ENCODE peak calls at places on chromosomes 12 and 14, in ten cellular contexts. F is heart right ventricle, V is body of pancreas, U is pancreas, R is SK-N-SH, A is lower lobe of right lung, N is right lobe of liver, C is AG04450, G is cardiac muscle cell, J is uterus. H is an unnamed sample.
A peak's percentile ranks its signal among the peaks of the same experiment; 100 is the strongest.

GRCh38 chr12:110245278-110245868 is 35.7 kb upstream of the ATP2A2 start:
- DNase-seq in J (no peak), V (peak; percentile 34), R (peak; percentile 18), A (peak; percentile 58), U (no peak), N (peak; percentile 84), G (no peak), F (no peak), C (no peak), H (no peak)

GRCh38 chr12:124532331-124532750 is 35.1 kb downstream of the NCOR2 start:
- DNase-seq in C (no peak), V (no peak), F (no peak), G (no peak), A (no peak), R (peak; percentile 62), J (no peak), U (no peak), N (no peak), H (no peak)

GRCh38 chr12:31482816-31483215 is 108.1 kb downstream of the DENND5B start:
- DNase-seq in C (no peak), R (no peak), F (no peak), U (no peak), V (no peak), N (no peak), G (peak; percentile 66), A (no peak), J (no peak), H (no peak)

GRCh38 chr12:2845280-2845679 is 10.4 kb upstream of the NRIP2 start:
- DNase-seq in U (no peak), F (peak; percentile 50), R (no peak), N (peak; percentile 37), J (peak; percentile 43), V (no peak), G (peak; percentile 87), A (no peak), C (no peak), H (no peak)

GRCh38 chr12:94616217-94616729 is 34.1 kb downstream of the TMCC3 start:
- DNase-seq in C (no peak), J (no peak), G (peak; percentile 20), A (no peak), N (no peak), R (no peak), V (no peak), U (no peak), F (no peak), H (no peak)

GRCh38 chr12:5013206-5013830 is 30.4 kb upstream of the KCNA5 start:
- DNase-seq in A (no peak), U (no peak), V (no peak), R (no peak), N (no peak), F (no peak), C (no peak), G (peak; percentile 57), J (no peak), H (no peak)

GRCh38 chr14:37599527-37600368 is 4.3 kb downstream of the TTC6 start:
- DNase-seq in U (peak; percentile 61), F (no peak), N (peak; percentile 29), R (no peak), G (no peak), A (peak; percentile 46), C (no peak), V (no peak), J (no peak), H (no peak)

GRCh38 chr12:75592638-75593335 is 81.4 kb upstream of the KRR1 start:
- DNase-seq in U (no peak), G (no peak), J (no peak), C (no peak), A (no peak), R (no peak), N (no peak), F (no peak), V (no peak), H (no peak)

GRCh38 chr14:23568021-23568599 is 519 bp upstream of the AP1G2 start:
- DNase-seq in J (no peak), G (no peak), F (no peak), U (no peak), A (no peak), V (no peak), R (no peak), C (no peak), N (no peak), H (peak; percentile 47)

GRCh38 chr12:14716848-14717444 is 20.5 kb upstream of the GUCY2C start:
- DNase-seq in C (no peak), J (no peak), U (no peak), G (peak; percentile 49), A (no peak), R (peak; percentile 44), V (peak; percentile 23), N (no peak), F (peak; percentile 18), H (no peak)

GRCh38 chr12:105477873-105478272 is 147.4 kb downstream of the C12orf75 start:
- DNase-seq in U (no peak), J (no peak), R (peak; percentile 35), F (peak; percentile 30), V (no peak), A (no peak), C (no peak), N (no peak), G (no peak), H (no peak)

GRCh38 chr12:93964936-93965335 is 183.4 kb upstream of the PLXNC1 start:
- DNase-seq in U (no peak), R (no peak), N (no peak), C (no peak), A (no peak), J (no peak), G (no peak), F (no peak), V (no peak), H (no peak)

GRCh38 chr12:58728397-58728796 is 191.9 kb downstream of the LRIG3 start:
- DNase-seq in V (no peak), A (no peak), G (no peak), J (no peak), R (no peak), U (no peak), N (no peak), F (no peak), C (no peak), H (no peak)

DNA sequence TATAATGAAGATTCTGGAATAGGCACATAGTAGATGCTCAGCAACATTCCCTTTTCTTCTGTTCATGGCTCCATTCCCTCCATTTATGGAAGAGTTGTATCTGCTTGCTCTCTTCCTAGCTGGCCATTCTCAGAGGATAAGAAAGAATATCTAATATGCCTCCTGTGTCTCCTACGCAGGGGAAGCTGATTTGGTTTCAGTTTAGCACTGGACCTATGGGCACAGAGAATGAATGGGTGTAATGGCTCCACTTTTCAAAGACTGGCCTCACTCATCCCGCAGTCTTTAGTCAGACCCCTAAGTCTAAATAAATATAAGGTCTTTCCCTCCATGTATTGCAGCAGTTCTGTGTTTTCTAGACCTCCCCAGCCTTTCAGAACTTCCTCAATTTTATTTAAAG is 2.0 kb downstream of the PKP2 start:
- DNase-seq in J (no peak), R (no peak), F (no peak), N (no peak), V (no peak), C (no peak), U (no peak), G (no peak), A (no peak), H (no peak)
- H3K4me3 ChIP-seq in J (no peak overlapping the region), R (no peak overlapping the region), F (peak overlapping the region; percentile 73), N (no peak overlapping the region), V (no peak overlapping the region), C (no peak overlapping the region), U (peak overlapping the region; percentile 75), G (peak overlapping the region; percentile 57), A (no peak overlapping the region), H (no peak overlapping the region)

GRCh38 chr12:68479261-68479581 is 131.5 kb upstream of the RAP1B start:
- DNase-seq in A (no peak), F (no peak), G (no peak), U (no peak), N (no peak), J (no peak), C (peak; percentile 46), R (peak; percentile 32), V (no peak), H (no peak)

GRCh38 chr12:68479832-68480291 is 130.8 kb upstream of the RAP1B start:
- DNase-seq in J (no peak), U (no peak), R (no peak), C (no peak), G (no peak), A (no peak), F (no peak), V (no peak), N (no peak), H (no peak)

GRCh38 chr12:68481181-68481941 is 129.3 kb upstream of the RAP1B start:
- DNase-seq in F (no peak), G (no peak), N (no peak), A (no peak), V (no peak), R (no peak), J (no peak), C (no peak), U (no peak), H (no peak)

GRCh38 chr12:68482014-68482413 is 128.7 kb upstream of the RAP1B start:
- DNase-seq in G (no peak), A (no peak), V (no peak), J (no peak), F (no peak), U (no peak), N (no peak), R (no peak), C (no peak), H (no peak)

GRCh38 chr12:68480526-68480925 is 130.2 kb upstream of the RAP1B start:
- DNase-seq in V (no peak), N (no peak), A (no peak), J (no peak), U (no peak), R (no peak), F (no peak), G (no peak), C (no peak), H (no peak)
- H3K27ac ChIP-seq in V (no peak overlapping the region), N (no peak overlapping the region), A (no peak overlapping the region), J (no peak overlapping the region), U (no peak overlapping the region), R (peak overlapping the region; percentile 69), F (no peak overlapping the region), G (no peak overlapping the region), C (peak overlapping the region; percentile 73), H (no peak overlapping the region)

DNA sequence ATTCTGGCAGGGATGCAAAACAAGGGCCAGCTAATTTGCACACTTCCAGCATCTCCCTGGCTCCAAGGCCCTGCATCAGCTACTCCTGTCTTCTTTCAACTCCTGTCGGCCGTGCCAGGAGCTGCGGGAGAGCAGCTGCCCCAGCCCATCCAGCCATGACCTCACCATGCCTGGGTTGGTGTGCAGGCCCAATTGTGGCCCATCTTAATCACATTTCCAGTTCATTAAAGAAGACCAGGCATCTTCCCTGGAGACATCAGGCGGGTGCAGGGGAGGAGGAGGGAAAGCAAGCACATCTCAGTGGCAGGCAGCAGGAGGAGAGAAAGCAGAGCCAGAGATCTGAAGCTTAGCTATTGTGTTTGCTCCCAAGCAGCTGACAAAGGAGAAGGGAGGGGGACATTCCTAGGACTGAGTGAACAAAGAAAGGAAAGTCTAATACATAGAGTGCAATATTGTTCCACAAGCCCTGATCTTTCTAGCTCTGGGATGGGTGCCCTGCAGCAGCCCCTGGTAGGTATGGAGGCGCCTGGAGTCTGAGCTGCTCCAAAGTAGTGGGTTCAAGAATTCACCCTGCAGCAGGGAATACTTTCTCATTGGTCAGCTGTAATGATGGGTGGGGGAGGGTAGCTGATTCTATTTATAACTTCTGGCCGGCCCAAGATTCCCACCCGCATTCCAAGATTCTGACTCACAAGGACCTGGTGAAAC is 40.1 kb downstream of the VWF start:
- DNase-seq in V (no peak), A (no peak), U (no peak), F (no peak), G (peak; percentile 76), R (peak; percentile 85), N (no peak), J (peak; percentile 35), C (no peak), H (no peak)
- TF ChIP-seq CTCF in V (no peak), A (no peak), U (no peak), F (peak; percentile 17), G (no peak), R (no peak), N (no peak), J (no peak), C (no peak), H (no peak)

GRCh38 chr12:102956738-102957338 is 636 bp upstream of the ASCL1 start:
- DNase-seq in C (no peak), F (no peak), N (no peak), G (no peak), U (no peak), V (no peak), R (no peak), A (no peak), J (no peak), H (no peak)
- H3K4me3 ChIP-seq in C (no peak overlapping the region), F (no peak overlapping the region), N (peak overlapping the region; percentile 55), G (peak overlapping the region; percentile 36), U (no peak overlapping the region), V (no peak overlapping the region), R (peak overlapping the region; percentile 27), A (no peak overlapping the region), J (no peak overlapping the region), H (no peak overlapping the region)

H was measured in ascending aorta.